ENCODE peak calls at places on chromosomes 1 and 21, in nine cellular contexts. One of them, this sample, is unnamed.

GRCh38 chr1:162193815-162194214 is 124.3 kb downstream of the NOS1AP start:
- DNase-seq in SK-N-SH: no peak
- DNase-seq in esophagus muscularis mucosa: no peak
- DNase-seq in ovary: no peak
- DNase-seq in stomach: no peak
- DNase-seq in tibial nerve: no peak
- DNase-seq in A549: no peak
- DNase-seq in suprapubic skin: no peak
- DNase-seq in H1: no peak
- DNase-seq in this sample: no peak

GRCh38 chr1:243525085-243525487 is 269.2 kb downstream of the SDCCAG8 start:
- DNase-seq in SK-N-SH: no peak
- DNase-seq in esophagus muscularis mucosa: no peak
- DNase-seq in ovary: no peak
- DNase-seq in stomach: no peak
- DNase-seq in tibial nerve: no peak
- DNase-seq in A549: peak; percentile 31
- DNase-seq in suprapubic skin: no peak
- DNase-seq in H1: no peak
- DNase-seq in this sample: no peak

GRCh38 chr21:31804008-31804394 is 68.8 kb upstream of the HUNK start:
- DNase-seq in SK-N-SH: no peak
- DNase-seq in esophagus muscularis mucosa: no peak
- DNase-seq in ovary: no peak
- DNase-seq in stomach: no peak
- DNase-seq in tibial nerve: no peak
- DNase-seq in A549: no peak
- DNase-seq in suprapubic skin: no peak
- DNase-seq in H1: no peak
- DNase-seq in this sample: no peak

GRCh38 chr1:119674110-119674509 is 26.0 kb upstream of the ZNF697 start:
- DNase-seq in SK-N-SH: no peak
- DNase-seq in esophagus muscularis mucosa: no peak
- DNase-seq in ovary: no peak
- DNase-seq in stomach: no peak
- DNase-seq in tibial nerve: no peak
- DNase-seq in A549: no peak
- DNase-seq in suprapubic skin: no peak
- DNase-seq in H1: no peak
- DNase-seq in this sample: no peak

GRCh38 chr1:228005511-228006033 is 1.2 kb upstream of the WNT3A start:
- DNase-seq in SK-N-SH: peak; percentile 25
- DNase-seq in esophagus muscularis mucosa: peak; percentile 75
- DNase-seq in ovary: no peak
- DNase-seq in stomach: peak; percentile 11
- DNase-seq in tibial nerve: no peak
- DNase-seq in A549: peak; percentile 24
- DNase-seq in suprapubic skin: peak; percentile 60
- DNase-seq in H1: no peak
- DNase-seq in this sample: no peak

GRCh38 chr1:177464682-177465081 is 293.9 kb downstream of the BRINP2 start:
- DNase-seq in SK-N-SH: no peak
- DNase-seq in esophagus muscularis mucosa: no peak
- DNase-seq in ovary: no peak
- DNase-seq in stomach: no peak
- DNase-seq in tibial nerve: no peak
- DNase-seq in A549: no peak
- DNase-seq in suprapubic skin: no peak
- DNase-seq in H1: no peak
- DNase-seq in this sample: no peak

GRCh38 chr21:46033410-46034404 is 52.1 kb downstream of the COL6A1 start:
- DNase-seq in SK-N-SH: no peak
- DNase-seq in esophagus muscularis mucosa: no peak
- DNase-seq in ovary: no peak
- DNase-seq in stomach: no peak
- DNase-seq in tibial nerve: no peak
- DNase-seq in A549: no peak
- DNase-seq in suprapubic skin: no peak
- DNase-seq in H1: no peak
- DNase-seq in this sample: no peak

GRCh38 chr1:22861764-22862440 is 110.8 kb downstream of the LACTBL1 start:
- DNase-seq in SK-N-SH: peak; percentile 86
- DNase-seq in esophagus muscularis mucosa: no peak
- DNase-seq in ovary: peak; percentile 66
- DNase-seq in stomach: no peak
- DNase-seq in tibial nerve: no peak
- DNase-seq in A549: peak; percentile 46
- DNase-seq in suprapubic skin: no peak
- DNase-seq in H1: no peak
- DNase-seq in this sample: peak; percentile 22

GRCh38 chr1:218887141-218887925 is 286.3 kb upstream of the LYPLAL1 start:
- DNase-seq in SK-N-SH: no peak
- DNase-seq in esophagus muscularis mucosa: no peak
- DNase-seq in ovary: no peak
- DNase-seq in stomach: no peak
- DNase-seq in tibial nerve: no peak
- DNase-seq in A549: no peak
- DNase-seq in suprapubic skin: no peak
- DNase-seq in H1: no peak
- DNase-seq in this sample: no peak

GRCh38 chr1:183884512-183884911 is 79.6 kb downstream of the RGL1 start:
- DNase-seq in SK-N-SH: no peak
- DNase-seq in esophagus muscularis mucosa: no peak
- DNase-seq in ovary: no peak
- DNase-seq in stomach: no peak
- DNase-seq in tibial nerve: no peak
- DNase-seq in A549: no peak
- DNase-seq in suprapubic skin: no peak
- DNase-seq in H1: no peak
- DNase-seq in this sample: no peak

GRCh38 chr1:226763741-226764264 is 24.7 kb upstream of the ITPKB start:
- DNase-seq in SK-N-SH: peak; percentile 33
- DNase-seq in esophagus muscularis mucosa: no peak
- DNase-seq in ovary: no peak
- DNase-seq in stomach: no peak
- DNase-seq in tibial nerve: no peak
- DNase-seq in A549: peak; percentile 87
- DNase-seq in suprapubic skin: no peak
- DNase-seq in H1: peak; percentile 51
- DNase-seq in this sample: no peak

GRCh38 chr1:192609110-192610079 is 26.6 kb upstream of the RGS13 start:
- DNase-seq in SK-N-SH: no peak
- DNase-seq in esophagus muscularis mucosa: no peak
- DNase-seq in ovary: peak; percentile 17
- DNase-seq in stomach: peak; percentile 60
- DNase-seq in tibial nerve: peak; percentile 13
- DNase-seq in A549: no peak
- DNase-seq in suprapubic skin: peak; percentile 79
- DNase-seq in H1: no peak
- DNase-seq in this sample: peak; percentile 81

GRCh38 chr1:8202182-8202905 is 115.6 kb upstream of the SLC45A1 start:
- DNase-seq in SK-N-SH: no peak
- DNase-seq in esophagus muscularis mucosa: no peak
- DNase-seq in ovary: peak; percentile 83
- DNase-seq in stomach: peak; percentile 70
- DNase-seq in tibial nerve: no peak
- DNase-seq in A549: peak; percentile 90
- DNase-seq in suprapubic skin: no peak
- DNase-seq in H1: no peak
- DNase-seq in this sample: peak; percentile 54

GRCh38 chr1:17654519-17654918 is 100.6 kb upstream of the ACTL8 start:
- DNase-seq in SK-N-SH: no peak
- DNase-seq in esophagus muscularis mucosa: no peak
- DNase-seq in ovary: no peak
- DNase-seq in stomach: no peak
- DNase-seq in tibial nerve: no peak
- DNase-seq in A549: no peak
- DNase-seq in suprapubic skin: no peak
- DNase-seq in H1: no peak
- DNase-seq in this sample: no peak

GRCh38 chr1:156698995-156699394 is 6.4 kb downstream of the CRABP2 start:
- DNase-seq in SK-N-SH: no peak
- DNase-seq in esophagus muscularis mucosa: no peak
- DNase-seq in ovary: no peak
- DNase-seq in stomach: no peak
- DNase-seq in tibial nerve: no peak
- DNase-seq in A549: no peak
- DNase-seq in suprapubic skin: no peak
- DNase-seq in H1: no peak
- DNase-seq in this sample: no peak

DNA sequence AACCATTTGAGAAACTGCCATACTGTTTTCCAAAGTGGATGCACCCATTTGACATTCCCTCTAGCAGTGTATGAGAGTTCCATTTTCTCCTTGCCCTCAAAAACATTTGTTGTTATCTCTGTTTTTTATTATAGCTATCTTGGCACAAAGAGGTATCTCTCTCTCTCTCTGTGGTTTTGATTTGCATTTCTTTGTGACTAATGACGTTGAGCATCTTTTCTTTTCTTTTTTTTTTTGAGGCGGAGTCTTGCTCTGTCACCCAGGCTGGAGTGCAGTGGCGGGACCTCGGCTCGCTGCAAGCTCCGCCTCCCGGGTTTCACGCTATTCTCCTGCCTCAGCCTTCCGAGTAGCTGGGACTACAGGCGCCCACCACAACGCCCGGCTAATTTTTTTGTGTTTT is 17.4 kb upstream of the ZMYM6 start:
- DNase-seq in SK-N-SH: no peak
- DNase-seq in esophagus muscularis mucosa: peak; percentile 5
- DNase-seq in ovary: no peak
- DNase-seq in stomach: no peak
- DNase-seq in tibial nerve: no peak
- DNase-seq in A549: no peak
- DNase-seq in suprapubic skin: no peak
- DNase-seq in H1: no peak
- DNase-seq in this sample: no peak
- H3K4me3 ChIP-seq in SK-N-SH: no peak overlapping the region
- H3K4me3 ChIP-seq in esophagus muscularis mucosa: no peak overlapping the region
- H3K4me3 ChIP-seq in ovary: no peak overlapping the region
- H3K4me3 ChIP-seq in stomach: no peak overlapping the region
- H3K4me3 ChIP-seq in tibial nerve: no peak overlapping the region
- H3K4me3 ChIP-seq in A549: no peak overlapping the region
- H3K4me3 ChIP-seq in suprapubic skin: no peak overlapping the region
- H3K4me3 ChIP-seq in H1: no peak overlapping the region
- H3K4me3 ChIP-seq in this sample: no peak overlapping the region

DNA sequence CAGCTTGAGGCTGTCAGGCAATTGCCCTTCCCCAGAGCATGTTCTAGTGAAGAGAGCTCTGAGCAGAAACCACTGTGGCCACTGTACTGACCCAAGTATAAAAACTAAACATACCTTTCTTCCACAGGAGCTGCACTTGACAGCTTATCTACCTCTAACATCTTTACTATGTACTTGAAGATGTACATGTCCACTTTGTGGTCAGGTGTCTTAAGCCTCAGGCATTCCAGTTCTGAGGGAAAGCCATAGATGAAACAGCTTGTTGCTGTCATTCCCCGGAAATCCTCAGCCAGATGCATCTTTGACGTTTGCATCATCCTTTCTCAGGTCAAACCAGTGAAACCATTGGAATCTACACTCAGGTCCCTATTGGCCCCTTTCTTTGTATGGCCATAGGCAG is 70.4 kb downstream of the CHRM3 start:
- DNase-seq in SK-N-SH: no peak
- DNase-seq in esophagus muscularis mucosa: no peak
- DNase-seq in ovary: no peak
- DNase-seq in stomach: no peak
- DNase-seq in tibial nerve: no peak
- DNase-seq in A549: no peak
- DNase-seq in suprapubic skin: no peak
- DNase-seq in H1: no peak
- DNase-seq in this sample: no peak
- TF ChIP-seq EP300 in SK-N-SH: no peak
- TF ChIP-seq EP300 in esophagus muscularis mucosa: no peak
- TF ChIP-seq EP300 in ovary: no peak
- TF ChIP-seq EP300 in stomach: no peak
- TF ChIP-seq EP300 in tibial nerve: no peak
- TF ChIP-seq EP300 in A549: no peak
- TF ChIP-seq EP300 in suprapubic skin: no peak
- TF ChIP-seq EP300 in H1: no peak
- TF ChIP-seq EP300 in this sample: no peak

GRCh38 chr1:2209400-2210083 is 15.0 kb upstream of the FAAP20 start:
- DNase-seq in SK-N-SH: no peak
- DNase-seq in esophagus muscularis mucosa: no peak
- DNase-seq in ovary: peak; percentile 35
- DNase-seq in stomach: no peak
- DNase-seq in tibial nerve: no peak
- DNase-seq in A549: no peak
- DNase-seq in suprapubic skin: no peak
- DNase-seq in H1: no peak
- DNase-seq in this sample: no peak

GRCh38 chr1:2206813-2207488 is 12.4 kb upstream of the FAAP20 start:
- DNase-seq in SK-N-SH: no peak
- DNase-seq in esophagus muscularis mucosa: no peak
- DNase-seq in ovary: peak; percentile 69
- DNase-seq in stomach: no peak
- DNase-seq in tibial nerve: no peak
- DNase-seq in A549: no peak
- DNase-seq in suprapubic skin: no peak
- DNase-seq in H1: no peak
- DNase-seq in this sample: no peak

GRCh38 chr1:2210786-2211185 is 16.2 kb upstream of the FAAP20 start:
- DNase-seq in SK-N-SH: no peak
- DNase-seq in esophagus muscularis mucosa: no peak
- DNase-seq in ovary: peak; percentile 40
- DNase-seq in stomach: no peak
- DNase-seq in tibial nerve: no peak
- DNase-seq in A549: no peak
- DNase-seq in suprapubic skin: no peak
- DNase-seq in H1: no peak
- DNase-seq in this sample: no peak

GRCh38 chr1:2210084-2210653 is 15.6 kb upstream of the FAAP20 start:
- DNase-seq in SK-N-SH: no peak
- DNase-seq in esophagus muscularis mucosa: no peak
- DNase-seq in ovary: peak; percentile 42
- DNase-seq in stomach: no peak
- DNase-seq in tibial nerve: no peak
- DNase-seq in A549: no peak
- DNase-seq in suprapubic skin: no peak
- DNase-seq in H1: no peak
- DNase-seq in this sample: no peak

GRCh38 chr1:2208309-2209239 is 14.0 kb upstream of the FAAP20 start:
- DNase-seq in SK-N-SH: no peak
- DNase-seq in esophagus muscularis mucosa: no peak
- DNase-seq in ovary: peak; percentile 76
- DNase-seq in stomach: peak; percentile 88
- DNase-seq in tibial nerve: no peak
- DNase-seq in A549: peak; percentile 86
- DNase-seq in suprapubic skin: peak; percentile 83
- DNase-seq in H1: no peak
- DNase-seq in this sample: peak; percentile 62
- TF ChIP-seq CTCF in SK-N-SH: no peak
- TF ChIP-seq CTCF in esophagus muscularis mucosa: no peak
- TF ChIP-seq CTCF in ovary: no peak
- TF ChIP-seq CTCF in stomach: no peak
- TF ChIP-seq CTCF in tibial nerve: no peak
- TF ChIP-seq CTCF in A549: no peak
- TF ChIP-seq CTCF in suprapubic skin: no peak
- TF ChIP-seq CTCF in H1: no peak
- TF ChIP-seq CTCF in this sample: no peak

DNA sequence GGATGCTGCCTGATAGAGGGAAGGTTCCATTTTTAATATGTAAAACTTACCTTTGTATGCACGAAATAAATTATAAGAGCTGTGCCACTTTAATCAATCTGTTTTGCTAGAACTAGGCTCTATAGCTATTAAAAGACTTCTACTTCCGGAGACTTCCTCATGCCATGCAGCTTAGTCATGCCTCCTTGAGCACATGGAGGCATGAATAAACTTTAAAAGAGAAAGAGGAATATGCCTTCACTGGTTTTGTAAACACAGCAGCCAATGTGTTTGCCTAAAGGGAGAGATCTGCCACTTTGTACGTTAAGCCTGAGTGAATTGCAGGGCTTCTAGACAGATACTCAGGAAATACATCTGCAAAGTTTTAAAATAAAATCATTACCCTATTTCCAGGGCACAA is 604.6 kb downstream of the LRRIQ3 start:
- DNase-seq in SK-N-SH: no peak
- DNase-seq in esophagus muscularis mucosa: no peak
- DNase-seq in ovary: peak; percentile 21
- DNase-seq in stomach: peak; percentile 50
- DNase-seq in tibial nerve: no peak
- DNase-seq in A549: peak; percentile 38
- DNase-seq in suprapubic skin: no peak
- DNase-seq in H1: peak; percentile 13
- DNase-seq in this sample: peak; percentile 50
- H3K4me3 ChIP-seq in SK-N-SH: no peak overlapping the region
- H3K4me3 ChIP-seq in esophagus muscularis mucosa: no peak overlapping the region
- H3K4me3 ChIP-seq in ovary: peak overlapping the region; percentile 0
- H3K4me3 ChIP-seq in stomach: no peak overlapping the region
- H3K4me3 ChIP-seq in tibial nerve: no peak overlapping the region
- H3K4me3 ChIP-seq in A549: peak overlapping the region; percentile 8
- H3K4me3 ChIP-seq in suprapubic skin: peak overlapping the region; percentile 20
- H3K4me3 ChIP-seq in H1: no peak overlapping the region
- H3K4me3 ChIP-seq in this sample: peak overlapping the region; percentile 6

This sample was measured in transverse colon.